ENCODE peak calls at places on chromosomes 2 and 18, in six cellular contexts. E is heart left ventricle, X is WERI-Rb-1, L is kidney epithelial cell, J is spleen, Q is dorsolateral prefrontal cortex. R is an unnamed sample.
A peak's percentile ranks its signal among the peaks of the same experiment; 100 is the strongest.

GRCh38 chr18:76621184-76621583 is 126.1 kb upstream of the ZNF516 start:
- DNase-seq in J (no peak), X (no peak), L (no peak), E (no peak), Q (no peak), R (no peak)

GRCh38 chr2:191220671-191221070 is 24.5 kb upstream of the MYO1B start:
- DNase-seq in L (no peak), X (no peak), E (no peak), Q (no peak), J (no peak), R (no peak)

GRCh38 chr18:72672364-72673151 is 128.4 kb upstream of the CBLN2 start:
- DNase-seq in E (no peak), L (no peak), X (peak; percentile 42), Q (no peak), J (no peak), R (no peak)

GRCh38 chr2:217606296-217606695 is 396.5 kb downstream of the TNS1 start:
- DNase-seq in Q (no peak), E (no peak), J (no peak), X (no peak), L (no peak), R (no peak)

GRCh38 chr2:86617153-86617552 is 6.5 kb downstream of the RNF103 start:
- DNase-seq in J (no peak), E (no peak), X (no peak), L (no peak), Q (no peak), R (no peak)

GRCh38 chr18:10748641-10749040 is 222.8 kb downstream of the NAPG start:
- DNase-seq in L (no peak), E (no peak), Q (no peak), J (no peak), X (no peak), R (no peak)

GRCh38 chr2:54763636-54764291 is 40.3 kb downstream of the EML6 start:
- DNase-seq in L (no peak), E (no peak), J (no peak), Q (no peak), X (peak; percentile 52), R (no peak)

GRCh38 chr2:222353998-222354397 is 55.2 kb upstream of the PAX3 start:
- DNase-seq in J (no peak), L (no peak), X (no peak), Q (no peak), E (no peak), R (no peak)

GRCh38 chr2:101560780-101561315 is 85.9 kb upstream of the RFX8 start:
- DNase-seq in J (no peak), X (no peak), E (no peak), Q (no peak), L (no peak), R (no peak)

GRCh38 chr2:168217920-168218319 is 29.5 kb downstream of the STK39 start:
- DNase-seq in L (no peak), Q (no peak), X (no peak), J (no peak), E (no peak), R (no peak)

GRCh38 chr18:57801379-57802165 is 1.5 kb downstream of the ATP8B1 start:
- DNase-seq in E (no peak), Q (no peak), J (no peak), L (no peak), X (peak; percentile 33), R (no peak)

GRCh38 chr2:224507789-224508188 is 77.4 kb downstream of the CUL3 start:
- DNase-seq in L (no peak), X (no peak), Q (no peak), E (no peak), J (no peak), R (no peak)

GRCh38 chr2:171564463-171564862 is 42.2 kb downstream of the CYBRD1 start:
- DNase-seq in E (no peak), Q (no peak), J (no peak), L (no peak), X (no peak), R (no peak)

GRCh38 chr2:174343343-174343637 is 8.5 kb downstream of the SP9 start:
- DNase-seq in J (no peak), E (no peak), X (no peak), L (no peak), Q (no peak), R (no peak)
- H3K27me3 ChIP-seq in J (peaks cover 77% of the 10 kb centered on the region), E (peaks cover 70% of the 10 kb centered on the region), X (peaks cover 9% of the 10 kb centered on the region), L (peaks cover 56% of the 10 kb centered on the region), Q (peaks cover 20% of the 10 kb centered on the region), R (peaks cover 63% of the 10 kb centered on the region)

GRCh38 chr2:178951266-178952006 is 98.5 kb downstream of the CCDC141 start:
- DNase-seq in E (no peak), X (no peak), Q (no peak), L (no peak), J (no peak), R (no peak)
- TF ChIP-seq CTCF in E (no peak), X (no peak), Q (no peak), L (no peak), J (no peak), R (no peak)

GRCh38 chr2:106537711-106538275 is 50.6 kb downstream of the CD8B2 start:
- DNase-seq in E (no peak), J (no peak), Q (no peak), L (no peak), X (no peak), R (no peak)

GRCh38 chr2:106540886-106541285 is 53.7 kb downstream of the CD8B2 start:
- DNase-seq in L (no peak), X (no peak), E (no peak), Q (no peak), J (no peak), R (no peak)

GRCh38 chr2:106534471-106534870 is 47.3 kb downstream of the CD8B2 start:
- DNase-seq in E (no peak), J (no peak), Q (no peak), X (no peak), L (no peak), R (no peak)

GRCh38 chr2:106536490-106536889 is 49.3 kb downstream of the CD8B2 start:
- DNase-seq in L (no peak), Q (no peak), X (no peak), J (no peak), E (no peak), R (no peak)

GRCh38 chr2:106537047-106537446 is 49.9 kb downstream of the CD8B2 start:
- DNase-seq in L (no peak), Q (no peak), X (no peak), J (no peak), E (no peak), R (no peak)
- H3K27me3 ChIP-seq in L (no peaks in the 10 kb centered on the region), Q (no peaks in the 10 kb centered on the region), X (no peaks in the 10 kb centered on the region), J (no peaks in the 10 kb centered on the region), E (peaks cover 18% of the 10 kb centered on the region), R (no peaks in the 10 kb centered on the region)

DNA sequence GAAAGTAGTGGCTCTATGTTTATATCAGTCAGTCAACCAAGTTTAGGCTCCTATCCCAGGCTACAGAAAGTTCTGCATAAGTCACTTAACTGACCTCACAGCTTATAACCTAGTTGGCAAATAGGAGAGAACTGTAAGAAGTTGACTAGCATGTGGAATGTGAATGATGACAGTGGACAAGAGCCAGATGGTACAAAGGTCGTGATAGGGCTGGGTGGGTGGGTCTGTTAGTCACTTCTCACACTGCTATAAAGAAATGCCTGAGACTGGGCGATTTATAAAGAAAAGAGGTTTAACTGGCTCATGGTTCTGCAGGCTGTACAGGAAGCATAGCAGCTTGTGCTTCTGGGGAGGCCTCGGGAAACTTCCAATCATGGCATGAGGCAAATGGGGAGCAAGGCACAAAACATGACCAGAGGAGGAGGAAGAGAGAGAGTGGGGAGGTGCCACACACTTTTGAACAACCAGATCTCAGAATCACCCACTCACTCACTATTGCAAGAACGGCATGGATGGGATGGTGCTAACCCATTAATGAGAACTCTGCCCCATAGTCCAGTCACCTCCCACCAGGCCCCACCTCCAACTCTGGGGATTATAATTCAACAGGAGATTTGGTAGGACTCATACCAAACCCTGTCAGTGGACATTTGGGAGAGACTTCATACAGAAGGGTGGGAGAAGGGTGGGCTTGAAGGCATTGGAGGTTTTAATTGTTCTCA is 68.8 kb downstream of the LTBP1 start:
- DNase-seq in Q (no peak), J (no peak), X (no peak), L (no peak), E (peak; percentile 41), R (no peak)
- TF ChIP-seq CTCF in Q (no peak), J (no peak), X (no peak), L (no peak), E (no peak), R (no peak)

DNA sequence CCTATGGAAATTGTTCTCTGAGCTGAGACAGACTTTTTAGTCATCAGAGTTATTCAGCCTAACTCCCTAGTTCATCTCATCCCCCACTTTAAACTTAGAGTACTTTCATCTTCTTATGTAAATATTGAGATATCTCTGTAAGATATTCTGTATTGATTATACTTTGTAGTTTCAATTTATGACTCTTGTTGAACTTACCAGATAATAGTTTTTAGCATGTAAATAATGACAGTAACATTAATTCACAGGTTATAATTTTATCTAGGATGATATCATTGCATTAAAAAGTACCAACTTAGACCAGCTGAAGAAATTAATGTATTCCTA is 14.8 kb upstream of the EIF2AK2 start:
- DNase-seq in Q (no peak), E (no peak), J (no peak), X (no peak), L (no peak), R (no peak)
- H3K27me3 ChIP-seq in Q (no peaks in the 10 kb centered on the region), E (no peaks in the 10 kb centered on the region), J (no peaks in the 10 kb centered on the region), X (no peaks in the 10 kb centered on the region), L (no peaks in the 10 kb centered on the region), R (no peaks in the 10 kb centered on the region)